ENCODE peak calls at places on chromosomes 5 and 9, in six cellular contexts. One of them, this sample, is unnamed.
A peak's percentile ranks its signal among the peaks of the same experiment; 100 is the strongest.

GRCh38 chr9:78613006-78613405 is 316.1 kb downstream of the PSAT1 start:
- DNase-seq in foreskin fibroblast: no peak
- DNase-seq in dorsolateral prefrontal cortex: no peak
- DNase-seq in adipocyte: no peak
- DNase-seq in endothelial cell of umbilical vein: no peak
- DNase-seq in fibroblast of lung: peak; percentile 41
- DNase-seq in this sample: no peak

GRCh38 chr5:15577132-15577531 is 77.2 kb downstream of the FBXL7 start:
- DNase-seq in foreskin fibroblast: no peak
- DNase-seq in dorsolateral prefrontal cortex: no peak
- DNase-seq in adipocyte: peak; percentile 29
- DNase-seq in endothelial cell of umbilical vein: peak; percentile 46
- DNase-seq in fibroblast of lung: no peak
- DNase-seq in this sample: no peak

GRCh38 chr5:174327317-174327864 is 281.9 kb downstream of the NSG2 start:
- DNase-seq in foreskin fibroblast: peak; percentile 18
- DNase-seq in dorsolateral prefrontal cortex: no peak
- DNase-seq in adipocyte: peak; percentile 88
- DNase-seq in endothelial cell of umbilical vein: no peak
- DNase-seq in fibroblast of lung: peak; percentile 82
- DNase-seq in this sample: peak; percentile 83

GRCh38 chr5:91206734-91207133 is 176.4 kb downstream of the ARRDC3 start:
- DNase-seq in foreskin fibroblast: peak; percentile 77
- DNase-seq in dorsolateral prefrontal cortex: no peak
- DNase-seq in adipocyte: peak; percentile 59
- DNase-seq in endothelial cell of umbilical vein: no peak
- DNase-seq in fibroblast of lung: peak; percentile 85
- DNase-seq in this sample: peak; percentile 66

GRCh38 chr9:98315067-98315453 is 59.6 kb upstream of the TBC1D2 start:
- DNase-seq in foreskin fibroblast: no peak
- DNase-seq in dorsolateral prefrontal cortex: no peak
- DNase-seq in adipocyte: no peak
- DNase-seq in endothelial cell of umbilical vein: no peak
- DNase-seq in fibroblast of lung: no peak
- DNase-seq in this sample: no peak

GRCh38 chr9:98191615-98192502 is 578 bp downstream of the CORO2A start:
- DNase-seq in foreskin fibroblast: no peak
- DNase-seq in dorsolateral prefrontal cortex: no peak
- DNase-seq in adipocyte: peak; percentile 17
- DNase-seq in endothelial cell of umbilical vein: no peak
- DNase-seq in fibroblast of lung: no peak
- DNase-seq in this sample: no peak

GRCh38 chr9:72477862-72478564 is 43.4 kb upstream of the TMC1 start:
- DNase-seq in foreskin fibroblast: peak; percentile 56
- DNase-seq in dorsolateral prefrontal cortex: no peak
- DNase-seq in adipocyte: peak; percentile 59
- DNase-seq in endothelial cell of umbilical vein: peak; percentile 78
- DNase-seq in fibroblast of lung: peak; percentile 85
- DNase-seq in this sample: peak; percentile 78

GRCh38 chr9:131739988-131740648 is at the start of gene RAPGEF1:
- DNase-seq in foreskin fibroblast: no peak
- DNase-seq in dorsolateral prefrontal cortex: peak; percentile 53
- DNase-seq in adipocyte: peak; percentile 80
- DNase-seq in endothelial cell of umbilical vein: no peak
- DNase-seq in fibroblast of lung: peak; percentile 18
- DNase-seq in this sample: peak; percentile 47

GRCh38 chr5:125484272-125485002 is 738.0 kb upstream of the ZNF608 start:
- DNase-seq in foreskin fibroblast: peak; percentile 94
- DNase-seq in dorsolateral prefrontal cortex: peak; percentile 70
- DNase-seq in adipocyte: peak; percentile 90
- DNase-seq in endothelial cell of umbilical vein: peak; percentile 92
- DNase-seq in fibroblast of lung: peak; percentile 98
- DNase-seq in this sample: peak; percentile 94

GRCh38 chr5:68711311-68712200 is 382.3 kb upstream of the SLC30A5 start:
- DNase-seq in foreskin fibroblast: no peak
- DNase-seq in dorsolateral prefrontal cortex: no peak
- DNase-seq in adipocyte: peak; percentile 22
- DNase-seq in endothelial cell of umbilical vein: no peak
- DNase-seq in fibroblast of lung: no peak
- DNase-seq in this sample: no peak
- H3K4me3 ChIP-seq in foreskin fibroblast: no peak overlapping the region
- H3K4me3 ChIP-seq in dorsolateral prefrontal cortex: no peak overlapping the region
- H3K4me3 ChIP-seq in adipocyte: no peak overlapping the region
- H3K4me3 ChIP-seq in endothelial cell of umbilical vein: no peak overlapping the region
- H3K4me3 ChIP-seq in fibroblast of lung: no peak overlapping the region
- H3K4me3 ChIP-seq in this sample: no peak overlapping the region

GRCh38 chr5:12312343-12312742 is 408.1 kb upstream of the CTNND2 start:
- DNase-seq in foreskin fibroblast: no peak
- DNase-seq in dorsolateral prefrontal cortex: no peak
- DNase-seq in adipocyte: no peak
- DNase-seq in endothelial cell of umbilical vein: no peak
- DNase-seq in fibroblast of lung: no peak
- DNase-seq in this sample: no peak
- H3K4me3 ChIP-seq in foreskin fibroblast: no peak overlapping the region
- H3K4me3 ChIP-seq in dorsolateral prefrontal cortex: no peak overlapping the region
- H3K4me3 ChIP-seq in adipocyte: no peak overlapping the region
- H3K4me3 ChIP-seq in endothelial cell of umbilical vein: no peak overlapping the region
- H3K4me3 ChIP-seq in fibroblast of lung: no peak overlapping the region
- H3K4me3 ChIP-seq in this sample: no peak overlapping the region

GRCh38 chr9:120921751-120922181 is 4.8 kb downstream of the TRAF1 start:
- DNase-seq in foreskin fibroblast: no peak
- DNase-seq in dorsolateral prefrontal cortex: no peak
- DNase-seq in adipocyte: no peak
- DNase-seq in endothelial cell of umbilical vein: no peak
- DNase-seq in fibroblast of lung: no peak
- DNase-seq in this sample: no peak
- H3K4me3 ChIP-seq in foreskin fibroblast: no peak overlapping the region
- H3K4me3 ChIP-seq in dorsolateral prefrontal cortex: no peak overlapping the region
- H3K4me3 ChIP-seq in adipocyte: no peak overlapping the region
- H3K4me3 ChIP-seq in endothelial cell of umbilical vein: no peak overlapping the region
- H3K4me3 ChIP-seq in fibroblast of lung: no peak overlapping the region
- H3K4me3 ChIP-seq in this sample: no peak overlapping the region

GRCh38 chr9:137252555-137253506 is 1.7 kb downstream of the STPG3 start:
- DNase-seq in foreskin fibroblast: no peak
- DNase-seq in dorsolateral prefrontal cortex: no peak
- DNase-seq in adipocyte: no peak
- DNase-seq in endothelial cell of umbilical vein: no peak
- DNase-seq in fibroblast of lung: no peak
- DNase-seq in this sample: no peak
- H3K4me3 ChIP-seq in foreskin fibroblast: no peak overlapping the region
- H3K4me3 ChIP-seq in dorsolateral prefrontal cortex: no peak overlapping the region
- H3K4me3 ChIP-seq in adipocyte: no peak overlapping the region
- H3K4me3 ChIP-seq in endothelial cell of umbilical vein: no peak overlapping the region
- H3K4me3 ChIP-seq in fibroblast of lung: no peak overlapping the region
- H3K4me3 ChIP-seq in this sample: no peak overlapping the region

DNA sequence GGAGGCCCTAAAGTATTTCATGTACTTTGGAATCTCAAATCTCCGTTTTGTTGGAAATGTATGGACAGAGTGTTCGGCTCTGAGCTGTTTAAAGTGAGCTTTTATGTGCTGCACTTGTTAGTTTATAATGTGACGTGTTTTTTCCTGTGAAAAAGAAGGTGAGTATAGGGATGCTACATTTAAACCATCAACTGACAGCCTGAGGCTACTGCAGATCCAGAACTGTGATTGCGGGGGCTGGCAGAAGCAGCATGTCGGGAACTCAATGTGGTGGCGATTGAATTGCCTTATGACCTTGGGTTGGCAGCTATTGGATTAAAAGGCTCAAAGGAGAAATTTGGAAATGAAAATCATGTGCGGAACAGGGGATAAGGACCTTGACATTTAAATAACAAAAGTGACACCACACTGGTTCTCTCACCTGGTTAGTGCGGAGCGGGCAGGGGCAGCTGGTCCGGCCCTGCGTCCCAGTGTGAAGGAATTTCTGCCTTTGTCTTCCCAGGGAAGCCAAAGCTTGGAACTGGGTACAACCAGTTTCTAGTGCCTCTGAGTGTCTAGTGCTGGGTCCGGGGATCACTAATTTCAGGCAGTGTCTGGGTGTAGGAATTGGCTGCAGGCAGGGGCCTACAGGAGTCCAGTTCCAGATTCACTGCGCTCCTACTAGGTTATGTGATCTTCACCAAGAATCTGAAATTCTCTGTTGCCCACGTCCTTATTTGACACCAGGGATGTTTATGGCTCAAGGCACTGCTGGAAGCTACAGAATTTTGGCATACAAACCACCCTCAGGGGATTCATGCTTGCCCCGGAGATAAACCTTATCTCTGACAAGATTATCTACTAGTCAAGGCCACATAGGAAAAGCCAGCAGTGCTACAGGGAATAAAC is 120.7 kb upstream of the ERCC6L2 start:
- DNase-seq in foreskin fibroblast: no peak
- DNase-seq in dorsolateral prefrontal cortex: no peak
- DNase-seq in adipocyte: no peak
- DNase-seq in endothelial cell of umbilical vein: no peak
- DNase-seq in fibroblast of lung: no peak
- DNase-seq in this sample: no peak
- H3K4me3 ChIP-seq in foreskin fibroblast: no peak overlapping the region
- H3K4me3 ChIP-seq in dorsolateral prefrontal cortex: no peak overlapping the region
- H3K4me3 ChIP-seq in adipocyte: no peak overlapping the region
- H3K4me3 ChIP-seq in endothelial cell of umbilical vein: no peak overlapping the region
- H3K4me3 ChIP-seq in fibroblast of lung: no peak overlapping the region
- H3K4me3 ChIP-seq in this sample: no peak overlapping the region

GRCh38 chr5:140157032-140157781 is 17.8 kb upstream of the CYSTM1 start:
- DNase-seq in foreskin fibroblast: peak; percentile 64
- DNase-seq in dorsolateral prefrontal cortex: peak; percentile 81
- DNase-seq in adipocyte: peak; percentile 95
- DNase-seq in endothelial cell of umbilical vein: peak; percentile 75
- DNase-seq in fibroblast of lung: peak; percentile 61
- DNase-seq in this sample: peak; percentile 83
- H3K4me3 ChIP-seq in foreskin fibroblast: peak overlapping the region; percentile 30
- H3K4me3 ChIP-seq in dorsolateral prefrontal cortex: peak overlapping the region; percentile 38
- H3K4me3 ChIP-seq in adipocyte: peak overlapping the region; percentile 72
- H3K4me3 ChIP-seq in endothelial cell of umbilical vein: no peak overlapping the region
- H3K4me3 ChIP-seq in fibroblast of lung: peak overlapping the region; percentile 54
- H3K4me3 ChIP-seq in this sample: peak overlapping the region; percentile 41

This sample was measured in fibroblast of pulmonary artery.